ENCODE peak calls at places on chromosome 11, in seven cellular contexts. A is colonic mucosa, H is mesendoderm, N is endodermal cell, E is HepG2, G is H9, Y is endothelial cell of umbilical vein. S is an unnamed sample.

GRCh38 chr11:130472434-130472961 is 24.1 kb downstream of the ADAMTS15 start:
- DNase-seq in A (no peak), H (no peak), E (no peak), N (no peak), Y (no peak), G (no peak), S (no peak)

GRCh38 chr11:128715691-128716153 is 21.9 kb downstream of the FLI1 start:
- DNase-seq in H (peak), N (no peak), Y (peak), A (no peak), G (no peak), E (no peak), S (peak)

GRCh38 chr11:9765320-9766101 is 101.6 kb downstream of the SWAP70 start:
- DNase-seq in E (peak), H (peak), N (peak), G (peak), Y (peak), A (no peak), S (no peak)

GRCh38 chr11:130828741-130829140 is 87.5 kb downstream of the SNX19 start:
- DNase-seq in G (no peak), A (no peak), N (no peak), E (no peak), Y (no peak), H (no peak), S (no peak)

GRCh38 chr11:72647882-72648281 is 26.3 kb downstream of the PDE2A start:
- DNase-seq in H (no peak), Y (no peak), G (no peak), A (no peak), E (no peak), N (no peak), S (no peak)

GRCh38 chr11:126090452-126090851 is 27.8 kb upstream of the CDON start:
- DNase-seq in G (no peak), N (no peak), H (no peak), A (no peak), Y (no peak), E (no peak), S (no peak)

GRCh38 chr11:119990306-119991021 is 147.4 kb downstream of the TRIM29 start:
- DNase-seq in E (no peak), G (no peak), A (no peak), H (no peak), Y (no peak), N (no peak), S (no peak)

GRCh38 chr11:94721565-94722292 is 46.4 kb upstream of the AMOTL1 start:
- DNase-seq in G (no peak), Y (no peak), E (no peak), N (peak), A (no peak), H (peak), S (no peak)

GRCh38 chr11:11396290-11397042 is 43.4 kb upstream of the CSNK2A3 start:
- DNase-seq in N (no peak), Y (no peak), E (no peak), H (peak), A (no peak), G (no peak), S (no peak)

GRCh38 chr11:61004841-61005240 is 33.4 kb downstream of the CD6 start:
- DNase-seq in G (no peak), N (no peak), E (no peak), H (no peak), Y (no peak), A (no peak), S (no peak)

GRCh38 chr11:119061256-119061655 is 4.3 kb upstream of the HYOU1 start:
- DNase-seq in N (no peak), Y (no peak), H (no peak), E (no peak), G (no peak), A (no peak), S (no peak)

GRCh38 chr11:10623797-10624761 is 55.6 kb upstream of the LYVE1 start:
- DNase-seq in G (peak), N (peak), E (peak), H (peak), Y (no peak), A (no peak), S (peak)

GRCh38 chr11:75530577-75530976 is 4.8 kb upstream of the GDPD5 start:
- DNase-seq in A (no peak), H (no peak), N (no peak), Y (no peak), G (no peak), E (no peak), S (no peak)

GRCh38 chr11:70836071-70836470 is 416.3 kb downstream of the SHANK2 start:
- DNase-seq in G (no peak), Y (no peak), N (no peak), A (no peak), H (no peak), E (no peak), S (no peak)

GRCh38 chr11:20014067-20014402 is 146.2 kb downstream of the DBX1 start:
- DNase-seq in A (no peak), G (no peak), H (no peak), Y (no peak), N (no peak), E (no peak), S (no peak)

GRCh38 chr11:63510360-63511130 is 4.7 kb downstream of the LGALS12 start:
- DNase-seq in H (no peak), Y (no peak), A (no peak), E (no peak), N (no peak), G (no peak), S (no peak)

GRCh38 chr11:66221012-66221411 is 47.4 kb upstream of the RAB1B start:
- DNase-seq in N (peak), E (no peak), H (no peak), G (peak), A (no peak), Y (no peak), S (no peak)

GRCh38 chr11:66221726-66222236 is 46.7 kb upstream of the RAB1B start:
- DNase-seq in H (peak), G (peak), Y (no peak), E (no peak), N (peak), A (no peak), S (peak)

GRCh38 chr11:66224226-66224850 is 44.1 kb upstream of the RAB1B start:
- DNase-seq in G (no peak), E (no peak), H (no peak), N (peak), A (no peak), Y (no peak), S (no peak)

GRCh38 chr11:66220566-66220935 is 47.9 kb upstream of the RAB1B start:
- DNase-seq in H (no peak), Y (no peak), N (no peak), G (no peak), A (no peak), E (no peak), S (no peak)

GRCh38 chr11:66222358-66223149 is 45.9 kb upstream of the RAB1B start:
- DNase-seq in H (peak), Y (peak), N (peak), G (peak), A (peak), E (peak), S (peak)
- H3K9ac ChIP-seq in H (no peak), Y (no peak), N (no peak), G (no peak), A (no peak), E (no peak), S (no peak)

GRCh38 chr11:65129649-65130441 is 4.5 kb downstream of the SYVN1 start:
- DNase-seq in G (no peak), H (no peak), E (no peak), N (peak), Y (no peak), A (no peak), S (no peak)
- H3K9ac ChIP-seq in G (no peak), H (no peak), E (no peak), N (no peak), Y (no peak), A (no peak), S (no peak)

DNA sequence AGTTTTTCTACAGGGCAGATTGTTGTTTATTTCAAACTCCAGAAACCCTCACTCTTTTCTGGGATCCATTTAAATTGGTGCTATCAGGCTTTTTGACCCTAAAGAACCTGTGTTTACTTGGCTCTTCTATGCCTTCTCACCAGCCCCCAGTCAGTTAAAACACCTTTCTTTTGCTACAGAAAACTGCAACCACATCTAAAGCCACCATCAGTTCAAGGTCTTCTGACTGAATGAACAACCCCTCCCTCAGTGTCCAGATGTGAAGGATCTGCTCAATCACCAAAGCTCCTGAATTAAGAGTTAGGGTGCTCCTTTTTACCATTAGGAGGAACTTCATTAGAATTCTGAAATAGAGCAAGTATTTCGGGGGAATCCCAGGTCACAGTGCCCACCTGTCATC is 7.0 kb upstream of the GLYATL1B start:
- DNase-seq in N (no peak), H (no peak), G (no peak), A (no peak), Y (no peak), E (no peak), S (no peak)
- H3K9ac ChIP-seq in N (no peak), H (no peak), G (no peak), A (no peak), Y (no peak), E (no peak), S (no peak)

GRCh38 chr11:113664069-113664980 is 41.8 kb downstream of the TMPRSS5 start:
- DNase-seq in A (no peak), E (peak), Y (no peak), G (no peak), N (no peak), H (peak), S (peak)
- H3K9ac ChIP-seq in A (no peak), E (no peak), Y (no peak), G (no peak), N (no peak), H (no peak), S (peak)

GRCh38 chr11:108662700-108663099 is 2.2 kb upstream of the DDX10 start:
- DNase-seq in G (no peak), H (no peak), A (no peak), Y (no peak), E (no peak), N (no peak), S (no peak)

GRCh38 chr11:108664730-108665525 is at the start of gene DDX10:
- DNase-seq in G (peak), H (peak), N (peak), Y (peak), A (peak), E (peak), S (peak)

GRCh38 chr11:108663154-108663877 is 1.6 kb upstream of the DDX10 start:
- DNase-seq in N (no peak), H (no peak), G (no peak), A (no peak), E (no peak), Y (no peak), S (no peak)

GRCh38 chr11:108666373-108666772 is 1.5 kb downstream of the DDX10 start:
- DNase-seq in Y (no peak), G (peak), E (peak), A (no peak), N (peak), H (peak), S (peak)

DNA sequence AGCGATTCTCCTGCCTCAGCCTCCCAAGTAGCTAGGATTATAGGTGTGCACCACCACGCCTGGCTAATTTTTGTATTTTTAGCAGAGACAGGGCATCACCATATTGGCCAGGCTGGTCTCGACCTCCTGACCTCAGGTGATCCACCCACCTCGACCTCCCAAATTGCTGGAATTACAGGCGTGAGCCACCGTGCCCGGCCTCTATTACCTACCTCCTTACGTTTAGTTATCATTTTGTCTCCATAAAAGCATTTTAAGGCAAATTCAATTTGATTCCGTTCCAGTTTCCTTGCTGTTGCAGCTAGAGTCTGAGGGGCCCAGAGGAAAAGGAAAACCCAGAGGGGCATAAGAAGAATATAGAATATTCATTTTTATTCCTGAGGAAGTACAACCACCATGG is 628 bp upstream of the DDX10 start:
- DNase-seq in N (no peak), H (no peak), E (no peak), A (no peak), G (no peak), Y (no peak), S (no peak)
- H3K9ac ChIP-seq in N (no peak), H (peak), E (peak), A (peak), G (peak), Y (peak), S (peak)

DNA sequence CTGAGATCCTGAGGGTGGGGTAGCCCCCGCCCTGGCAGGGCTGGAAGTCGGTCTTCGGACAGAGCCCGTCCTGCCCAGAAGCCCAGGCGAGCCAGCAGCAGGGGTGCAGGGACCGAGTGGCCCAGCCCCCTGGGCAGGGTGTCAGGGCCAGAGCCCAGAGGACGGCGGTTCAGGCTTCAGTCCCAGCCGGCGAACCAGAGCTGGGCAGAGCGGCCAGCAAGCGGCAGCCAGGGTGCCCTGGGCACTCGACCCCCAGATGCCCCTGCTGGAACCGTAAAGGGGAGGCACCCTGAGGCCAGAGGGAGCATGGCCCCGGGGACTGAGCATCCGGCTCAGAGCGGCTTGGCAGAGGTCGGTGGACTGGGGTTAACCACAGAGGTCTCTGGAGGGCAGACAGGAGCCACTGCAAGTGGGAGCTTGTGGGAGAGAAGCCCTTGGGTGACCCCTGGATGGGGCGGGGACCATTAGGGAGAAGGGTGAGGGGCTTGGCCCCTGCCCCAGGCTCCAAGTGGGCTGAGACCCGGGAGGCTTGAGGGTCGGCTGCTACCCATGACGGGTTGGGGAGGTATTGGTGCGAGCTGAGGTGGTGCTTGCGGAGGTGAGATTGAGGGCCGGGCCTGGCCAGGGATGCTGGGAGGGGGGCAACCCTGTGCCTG is 15.9 kb downstream of the LSP1 start:
- DNase-seq in N (no peak), G (no peak), E (no peak), H (no peak), Y (no peak), A (no peak), S (no peak)
- H3K9ac ChIP-seq in N (no peak), G (no peak), E (no peak), H (no peak), Y (no peak), A (peak), S (no peak)